ENCODE peak calls at places on chromosome 21, in four cellular contexts. O is PC-9, B is H9, I is fibroblast of mammary gland. M is an unnamed sample.
A peak's percentile ranks its signal among the peaks of the same experiment; 100 is the strongest.

GRCh38 chr21:33359446-33359845 is 34.7 kb downstream of the IFNAR1 start:
- DNase-seq in O (no peak), B (no peak), I (no peak), M (no peak)

GRCh38 chr21:43312751-43313169 is 114.2 kb downstream of the SIK1 start:
- DNase-seq in O (no peak), B (peak; percentile 56), I (no peak), M (no peak)

GRCh38 chr21:39525129-39525528 is 73.4 kb downstream of the SH3BGR start:
- DNase-seq in O (no peak), B (no peak), I (no peak), M (no peak)

GRCh38 chr21:21064353-21064752 is 66.1 kb downstream of the NCAM2 start:
- DNase-seq in O (no peak), B (no peak), I (no peak), M (no peak)

GRCh38 chr21:33229776-33230517 is at the start of gene IFNAR2:
- DNase-seq in O (peak; percentile 68), B (peak; percentile 85), I (peak; percentile 38), M (no peak)

GRCh38 chr21:15437873-15438272 is 291.9 kb upstream of the USP25 start:
- DNase-seq in O (no peak), B (no peak), I (peak; percentile 88), M (no peak)

GRCh38 chr21:43312011-43312410 is 114.9 kb downstream of the SIK1 start:
- DNase-seq in O (no peak), B (no peak), I (no peak), M (no peak)

GRCh38 chr21:30479259-30479658 is 908 bp downstream of the KRTAP19-1 start:
- DNase-seq in O (no peak), B (no peak), I (no peak), M (no peak)

GRCh38 chr21:31855180-31855579 is 17.6 kb upstream of the HUNK start:
- DNase-seq in O (no peak), B (no peak), I (no peak), M (no peak)

GRCh38 chr21:19704832-19705231 is 1293.4 kb upstream of the NCAM2 start:
- DNase-seq in O (no peak), B (no peak), I (no peak), M (no peak)

GRCh38 chr21:38804030-38804616 is 1.6 kb upstream of the ETS2 start:
- DNase-seq in O (no peak), B (no peak), I (no peak), M (peak; percentile 25)

GRCh38 chr21:42289926-42290325 is 25.3 kb downstream of the TFF3 start:
- DNase-seq in O (no peak), B (no peak), I (no peak), M (no peak)

GRCh38 chr21:29033871-29034270 is 9.4 kb downstream of the USP16 start:
- DNase-seq in O (no peak), B (no peak), I (no peak), M (no peak)

GRCh38 chr21:23111070-23111605 is 2112.9 kb downstream of the NCAM2 start:
- DNase-seq in O (no peak), B (no peak), I (no peak), M (no peak)

GRCh38 chr21:31548688-31549087 is 110.8 kb upstream of the SOD1 start:
- DNase-seq in O (no peak), B (no peak), I (no peak), M (no peak)

GRCh38 chr21:31873696-31874599 is 1.1 kb downstream of the HUNK start:
- DNase-seq in O (no peak), B (peak; percentile 60), I (no peak), M (no peak)

GRCh38 chr21:26099610-26100219 is 70.9 kb downstream of the APP start:
- DNase-seq in O (no peak), B (no peak), I (no peak), M (no peak)

GRCh38 chr21:30340714-30341573 is 3.5 kb upstream of the KRTAP27-1 start:
- DNase-seq in O (no peak), B (peak; percentile 38), I (peak; percentile 47), M (peak; percentile 0)

GRCh38 chr21:34857874-34858273 is 189.1 kb downstream of the CLIC6 start:
- DNase-seq in O (no peak), B (no peak), I (no peak), M (no peak)
- TF ChIP-seq CTCF in O (no peak), B (peak; percentile 52), I (peak; percentile 22), M (peak; percentile 63)

GRCh38 chr21:45874716-45875415 is 106.7 kb upstream of the COL6A1 start:
- DNase-seq in O (no peak), B (no peak), I (peak; percentile 97), M (peak; percentile 93)
- TF ChIP-seq CTCF in O (no peak), B (no peak), I (no peak), M (no peak)

DNA sequence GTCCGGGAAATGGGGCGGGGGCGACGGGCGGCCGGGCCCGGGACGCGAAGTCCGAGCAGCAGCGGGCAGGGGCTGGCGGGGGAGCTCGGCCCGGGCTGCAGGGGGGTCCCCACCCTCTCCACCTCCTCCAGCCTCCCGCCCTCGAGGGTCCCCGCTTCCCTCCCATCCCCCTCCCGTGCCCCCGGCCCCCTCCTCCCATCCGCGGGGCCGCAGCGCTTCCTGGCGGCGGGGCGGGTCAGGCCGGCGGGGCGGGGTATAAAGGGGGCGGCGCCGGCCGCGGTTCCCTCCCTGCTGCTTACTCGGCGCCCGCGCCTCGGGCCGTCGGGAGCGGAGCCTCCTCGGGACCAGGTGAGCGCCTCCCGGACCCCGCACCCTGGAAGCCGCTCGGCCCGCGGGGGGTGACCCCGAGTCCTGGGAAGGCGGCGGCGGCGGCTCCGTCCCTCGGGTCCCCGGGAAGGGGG is at the start of gene COL6A2:
- DNase-seq in O (peak; percentile 49), B (peak; percentile 78), I (peak; percentile 72), M (no peak)
- TF ChIP-seq CTCF in O (peak; percentile 26), B (peak; percentile 47), I (no peak), M (peak; percentile 71)

GRCh38 chr21:27704567-27705166 is 737.8 kb upstream of the ADAMTS5 start:
- DNase-seq in O (no peak), B (no peak), I (peak; percentile 19), M (no peak)
- TF ChIP-seq CTCF in O (no peak), B (no peak), I (no peak), M (no peak)

GRCh38 chr21:45010096-45010495 is 64.3 kb upstream of the ADARB1 start:
- DNase-seq in O (no peak), B (no peak), I (no peak), M (no peak)
- TF ChIP-seq CTCF in O (no peak), B (no peak), I (no peak), M (no peak)

GRCh38 chr21:17270234-17270633 is 242.6 kb upstream of the CXADR start:
- DNase-seq in O (peak; percentile 2), B (no peak), I (peak; percentile 72), M (peak; percentile 32)
- TF ChIP-seq CTCF in O (peak; percentile 71), B (peak; percentile 52), I (peak; percentile 49), M (peak; percentile 68)

GRCh38 chr21:45011911-45012660 is 62.3 kb upstream of the ADARB1 start:
- DNase-seq in O (peak; percentile 83), B (peak; percentile 92), I (peak; percentile 83), M (peak; percentile 23)
- TF ChIP-seq CTCF in O (no peak), B (peak; percentile 37), I (no peak), M (no peak)

GRCh38 chr21:34360488-34361241 is 3.1 kb upstream of the KCNE2 start:
- DNase-seq in O (no peak), B (no peak), I (no peak), M (no peak)
- TF ChIP-seq CTCF in O (no peak), B (no peak), I (no peak), M (no peak)

GRCh38 chr21:24369278-24369677 is 1238.0 kb downstream of the MRPL39 start:
- DNase-seq in O (no peak), B (no peak), I (no peak), M (no peak)

GRCh38 chr21:24369751-24370150 is 1237.5 kb downstream of the MRPL39 start:
- DNase-seq in O (no peak), B (no peak), I (no peak), M (no peak)

DNA sequence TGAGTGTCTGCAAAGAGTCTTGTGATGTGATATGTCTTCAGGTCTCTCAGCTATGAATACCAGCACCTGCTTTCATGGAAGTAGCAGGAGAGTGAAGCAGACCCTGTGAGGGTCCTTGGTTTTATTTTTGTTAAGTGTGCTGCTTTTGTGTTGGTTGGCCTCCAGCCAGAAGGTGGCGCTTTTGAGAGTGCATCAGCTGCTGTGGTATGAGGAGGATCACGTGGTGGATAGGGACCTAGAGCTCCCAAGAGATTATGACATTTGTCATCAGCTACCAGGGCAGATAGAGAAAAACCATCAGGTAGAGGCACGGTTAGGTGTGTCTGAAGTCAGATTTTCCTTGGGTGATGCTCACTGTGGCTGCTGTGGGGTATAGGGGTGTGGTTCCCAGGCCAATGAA is 1232.1 kb downstream of the MRPL39 start:
- DNase-seq in O (no peak), B (peak; percentile 32), I (no peak), M (no peak)
- TF ChIP-seq CTCF in O (no peak), B (peak; percentile 39), I (no peak), M (no peak)

M was measured in HFFc6.